ENCODE peak calls at places on chromosomes 7 and 10, in seven cellular contexts. One of them, this sample, is unnamed.

GRCh38 chr10:97362310-97363033 is 27.9 kb upstream of the FRAT2 start:
- DNase-seq in PC-3: no peak
- DNase-seq in astrocyte of the cerebellum: no peak
- DNase-seq in upper lobe of left lung: peak; percentile 49
- DNase-seq in A549: no peak
- DNase-seq in AG10803: no peak
- DNase-seq in pancreas: no peak
- DNase-seq in this sample: no peak

GRCh38 chr10:44965651-44966097 is 6.1 kb downstream of the RASSF4 start:
- DNase-seq in PC-3: no peak
- DNase-seq in astrocyte of the cerebellum: no peak
- DNase-seq in upper lobe of left lung: peak; percentile 19
- DNase-seq in A549: no peak
- DNase-seq in AG10803: no peak
- DNase-seq in pancreas: peak; percentile 24
- DNase-seq in this sample: no peak

GRCh38 chr7:13262929-13263530 is 575.6 kb downstream of the ARL4A start:
- DNase-seq in PC-3: peak; percentile 74
- DNase-seq in astrocyte of the cerebellum: peak; percentile 27
- DNase-seq in upper lobe of left lung: no peak
- DNase-seq in A549: peak; percentile 13
- DNase-seq in AG10803: peak; percentile 43
- DNase-seq in pancreas: no peak
- DNase-seq in this sample: peak; percentile 74

GRCh38 chr10:63236113-63236935 is 103.2 kb downstream of the NRBF2 start:
- DNase-seq in PC-3: peak; percentile 100
- DNase-seq in astrocyte of the cerebellum: peak; percentile 84
- DNase-seq in upper lobe of left lung: no peak
- DNase-seq in A549: peak; percentile 65
- DNase-seq in AG10803: peak; percentile 88
- DNase-seq in pancreas: no peak
- DNase-seq in this sample: peak; percentile 93

GRCh38 chr10:102629661-102630614 is 14.3 kb upstream of the TRIM8 start:
- DNase-seq in PC-3: peak; percentile 85
- DNase-seq in astrocyte of the cerebellum: peak; percentile 66
- DNase-seq in upper lobe of left lung: no peak
- DNase-seq in A549: no peak
- DNase-seq in AG10803: peak; percentile 91
- DNase-seq in pancreas: no peak
- DNase-seq in this sample: peak; percentile 93

GRCh38 chr10:69801434-69802315 is at the start of gene COL13A1:
- DNase-seq in PC-3: peak; percentile 99
- DNase-seq in astrocyte of the cerebellum: no peak
- DNase-seq in upper lobe of left lung: peak; percentile 25
- DNase-seq in A549: peak; percentile 58
- DNase-seq in AG10803: peak; percentile 63
- DNase-seq in pancreas: no peak
- DNase-seq in this sample: peak; percentile 55

GRCh38 chr10:67173787-67174186 is 248.0 kb downstream of the LRRTM3 start:
- DNase-seq in PC-3: no peak
- DNase-seq in astrocyte of the cerebellum: no peak
- DNase-seq in upper lobe of left lung: no peak
- DNase-seq in A549: no peak
- DNase-seq in AG10803: no peak
- DNase-seq in pancreas: no peak
- DNase-seq in this sample: no peak

GRCh38 chr7:151436446-151437162 is 3.3 kb downstream of the CRYGN start:
- DNase-seq in PC-3: no peak
- DNase-seq in astrocyte of the cerebellum: no peak
- DNase-seq in upper lobe of left lung: no peak
- DNase-seq in A549: no peak
- DNase-seq in AG10803: no peak
- DNase-seq in pancreas: no peak
- DNase-seq in this sample: no peak

GRCh38 chr7:45663167-45663921 is 89.2 kb downstream of the ADCY1 start:
- DNase-seq in PC-3: peak; percentile 32
- DNase-seq in astrocyte of the cerebellum: no peak
- DNase-seq in upper lobe of left lung: no peak
- DNase-seq in A549: no peak
- DNase-seq in AG10803: peak; percentile 5
- DNase-seq in pancreas: peak; percentile 23
- DNase-seq in this sample: peak; percentile 24

GRCh38 chr10:72079356-72079755 is 9.0 kb downstream of the SPOCK2 start:
- DNase-seq in PC-3: no peak
- DNase-seq in astrocyte of the cerebellum: no peak
- DNase-seq in upper lobe of left lung: no peak
- DNase-seq in A549: no peak
- DNase-seq in AG10803: no peak
- DNase-seq in pancreas: no peak
- DNase-seq in this sample: no peak

GRCh38 chr7:390761-391410 is 100.9 kb downstream of the FOXL3 start:
- DNase-seq in PC-3: no peak
- DNase-seq in astrocyte of the cerebellum: no peak
- DNase-seq in upper lobe of left lung: no peak
- DNase-seq in A549: no peak
- DNase-seq in AG10803: no peak
- DNase-seq in pancreas: peak; percentile 10
- DNase-seq in this sample: no peak

GRCh38 chr10:110471566-110472139 is 26.1 kb upstream of the DUSP5 start:
- DNase-seq in PC-3: no peak
- DNase-seq in astrocyte of the cerebellum: no peak
- DNase-seq in upper lobe of left lung: no peak
- DNase-seq in A549: no peak
- DNase-seq in AG10803: peak; percentile 65
- DNase-seq in pancreas: no peak
- DNase-seq in this sample: peak; percentile 86

GRCh38 chr7:120862987-120863386 is 5.0 kb upstream of the TSPAN12 start:
- DNase-seq in PC-3: no peak
- DNase-seq in astrocyte of the cerebellum: no peak
- DNase-seq in upper lobe of left lung: no peak
- DNase-seq in A549: no peak
- DNase-seq in AG10803: no peak
- DNase-seq in pancreas: no peak
- DNase-seq in this sample: peak; percentile 16

GRCh38 chr7:79293655-79294142 is 159.8 kb downstream of the MAGI2 start:
- DNase-seq in PC-3: peak; percentile 96
- DNase-seq in astrocyte of the cerebellum: no peak
- DNase-seq in upper lobe of left lung: peak; percentile 76
- DNase-seq in A549: peak; percentile 71
- DNase-seq in AG10803: no peak
- DNase-seq in pancreas: no peak
- DNase-seq in this sample: peak; percentile 67

GRCh38 chr10:37576154-37576553 is 281.3 kb downstream of the ZNF248 start:
- DNase-seq in PC-3: peak; percentile 79
- DNase-seq in astrocyte of the cerebellum: no peak
- DNase-seq in upper lobe of left lung: no peak
- DNase-seq in A549: no peak
- DNase-seq in AG10803: no peak
- DNase-seq in pancreas: no peak
- DNase-seq in this sample: no peak

GRCh38 chr10:34262965-34263364 is 552.1 kb downstream of the PARD3 start:
- DNase-seq in PC-3: peak; percentile 71
- DNase-seq in astrocyte of the cerebellum: no peak
- DNase-seq in upper lobe of left lung: no peak
- DNase-seq in A549: no peak
- DNase-seq in AG10803: peak; percentile 29
- DNase-seq in pancreas: no peak
- DNase-seq in this sample: peak; percentile 43
- TF ChIP-seq CTCF in PC-3: peak; percentile 96
- TF ChIP-seq CTCF in astrocyte of the cerebellum: peak; percentile 38
- TF ChIP-seq CTCF in upper lobe of left lung: no peak
- TF ChIP-seq CTCF in A549: peak; percentile 35
- TF ChIP-seq CTCF in AG10803: peak; percentile 32
- TF ChIP-seq CTCF in pancreas: no peak
- TF ChIP-seq CTCF in this sample: peak; percentile 35

DNA sequence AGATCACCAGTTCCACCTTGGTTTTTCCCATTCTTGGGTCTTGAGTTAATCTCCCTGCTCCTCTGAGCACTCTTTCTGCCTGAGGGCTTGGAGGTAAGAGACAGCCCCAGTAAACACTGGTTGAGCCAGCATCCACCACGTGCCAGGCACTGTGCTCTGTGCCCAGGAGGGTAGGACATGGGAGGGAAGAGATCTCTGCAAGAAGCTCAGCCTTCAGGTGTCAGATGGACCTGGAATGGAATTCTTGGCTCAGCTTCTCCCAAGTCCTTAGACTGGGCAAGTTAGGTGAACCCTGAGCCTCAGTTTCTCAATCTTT is 2.5 kb downstream of the ZYX start:
- DNase-seq in PC-3: no peak
- DNase-seq in astrocyte of the cerebellum: no peak
- DNase-seq in upper lobe of left lung: no peak
- DNase-seq in A549: no peak
- DNase-seq in AG10803: no peak
- DNase-seq in pancreas: peak; percentile 10
- DNase-seq in this sample: no peak
- H3K4me3 ChIP-seq in PC-3: peak overlapping the region; percentile 96
- H3K4me3 ChIP-seq in astrocyte of the cerebellum: peak overlapping the region; percentile 78
- H3K4me3 ChIP-seq in upper lobe of left lung: peak overlapping the region; percentile 97
- H3K4me3 ChIP-seq in A549: no peak overlapping the region
- H3K4me3 ChIP-seq in AG10803: peak overlapping the region; percentile 89
- H3K4me3 ChIP-seq in pancreas: no peak overlapping the region
- H3K4me3 ChIP-seq in this sample: peak overlapping the region; percentile 86

GRCh38 chr10:27719052-27719451 is 26.6 kb downstream of the MKX start:
- DNase-seq in PC-3: no peak
- DNase-seq in astrocyte of the cerebellum: no peak
- DNase-seq in upper lobe of left lung: no peak
- DNase-seq in A549: no peak
- DNase-seq in AG10803: peak; percentile 58
- DNase-seq in pancreas: no peak
- DNase-seq in this sample: no peak

GRCh38 chr10:27730041-27730440 is 15.6 kb downstream of the MKX start:
- DNase-seq in PC-3: no peak
- DNase-seq in astrocyte of the cerebellum: no peak
- DNase-seq in upper lobe of left lung: no peak
- DNase-seq in A549: no peak
- DNase-seq in AG10803: no peak
- DNase-seq in pancreas: no peak
- DNase-seq in this sample: no peak

GRCh38 chr10:27723436-27723835 is 22.2 kb downstream of the MKX start:
- DNase-seq in PC-3: no peak
- DNase-seq in astrocyte of the cerebellum: no peak
- DNase-seq in upper lobe of left lung: no peak
- DNase-seq in A549: no peak
- DNase-seq in AG10803: peak; percentile 100
- DNase-seq in pancreas: no peak
- DNase-seq in this sample: no peak

GRCh38 chr10:27720529-27720928 is 25.1 kb downstream of the MKX start:
- DNase-seq in PC-3: peak; percentile 52
- DNase-seq in astrocyte of the cerebellum: no peak
- DNase-seq in upper lobe of left lung: no peak
- DNase-seq in A549: no peak
- DNase-seq in AG10803: peak; percentile 51
- DNase-seq in pancreas: no peak
- DNase-seq in this sample: no peak

DNA sequence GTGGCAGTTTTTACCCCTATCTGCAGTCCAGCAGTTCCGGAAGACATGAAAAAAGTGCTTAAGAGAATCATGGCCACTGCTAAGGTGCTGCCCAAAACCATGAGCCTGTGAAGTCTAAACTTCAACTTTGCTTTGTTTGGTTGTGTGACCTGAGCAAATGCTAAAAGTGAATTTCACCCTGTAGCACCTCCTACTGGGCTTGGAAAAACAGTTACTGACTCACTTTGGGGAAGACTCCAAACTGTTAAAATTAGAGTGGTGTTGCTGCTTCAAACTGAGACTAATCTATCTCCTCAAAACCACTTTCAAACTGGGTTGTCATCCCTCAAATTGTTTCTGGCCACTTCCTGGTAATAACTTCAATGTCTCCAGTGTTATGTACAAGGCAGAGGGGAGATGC is 21.3 kb downstream of the MKX start:
- DNase-seq in PC-3: peak; percentile 17
- DNase-seq in astrocyte of the cerebellum: no peak
- DNase-seq in upper lobe of left lung: no peak
- DNase-seq in A549: no peak
- DNase-seq in AG10803: peak; percentile 60
- DNase-seq in pancreas: no peak
- DNase-seq in this sample: no peak
- TF ChIP-seq CTCF in PC-3: peak; percentile 62
- TF ChIP-seq CTCF in astrocyte of the cerebellum: peak; percentile 12
- TF ChIP-seq CTCF in upper lobe of left lung: no peak
- TF ChIP-seq CTCF in A549: peak; percentile 5
- TF ChIP-seq CTCF in AG10803: peak; percentile 50
- TF ChIP-seq CTCF in pancreas: no peak
- TF ChIP-seq CTCF in this sample: peak; percentile 32

GRCh38 chr7:92882760-92883159 is 46.4 kb upstream of the CDK6 start:
- DNase-seq in PC-3: no peak
- DNase-seq in astrocyte of the cerebellum: no peak
- DNase-seq in upper lobe of left lung: no peak
- DNase-seq in A549: no peak
- DNase-seq in AG10803: no peak
- DNase-seq in pancreas: no peak
- DNase-seq in this sample: no peak
- H3K4me3 ChIP-seq in PC-3: no peak overlapping the region
- H3K4me3 ChIP-seq in astrocyte of the cerebellum: no peak overlapping the region
- H3K4me3 ChIP-seq in upper lobe of left lung: no peak overlapping the region
- H3K4me3 ChIP-seq in A549: no peak overlapping the region
- H3K4me3 ChIP-seq in AG10803: no peak overlapping the region
- H3K4me3 ChIP-seq in pancreas: no peak overlapping the region
- H3K4me3 ChIP-seq in this sample: no peak overlapping the region

GRCh38 chr7:128270799-128271411 is 29.8 kb downstream of the LEP start:
- DNase-seq in PC-3: no peak
- DNase-seq in astrocyte of the cerebellum: no peak
- DNase-seq in upper lobe of left lung: no peak
- DNase-seq in A549: no peak
- DNase-seq in AG10803: no peak
- DNase-seq in pancreas: no peak
- DNase-seq in this sample: no peak
- TF ChIP-seq CTCF in PC-3: no peak
- TF ChIP-seq CTCF in astrocyte of the cerebellum: peak; percentile 29
- TF ChIP-seq CTCF in upper lobe of left lung: no peak
- TF ChIP-seq CTCF in A549: no peak
- TF ChIP-seq CTCF in AG10803: peak; percentile 22
- TF ChIP-seq CTCF in pancreas: no peak
- TF ChIP-seq CTCF in this sample: peak; percentile 44

GRCh38 chr7:155962968-155963300 is 150.7 kb upstream of the SHH start:
- DNase-seq in PC-3: no peak
- DNase-seq in astrocyte of the cerebellum: no peak
- DNase-seq in upper lobe of left lung: no peak
- DNase-seq in A549: no peak
- DNase-seq in AG10803: no peak
- DNase-seq in pancreas: no peak
- DNase-seq in this sample: no peak
- H3K4me3 ChIP-seq in PC-3: no peak overlapping the region
- H3K4me3 ChIP-seq in astrocyte of the cerebellum: no peak overlapping the region
- H3K4me3 ChIP-seq in upper lobe of left lung: no peak overlapping the region
- H3K4me3 ChIP-seq in A549: no peak overlapping the region
- H3K4me3 ChIP-seq in AG10803: no peak overlapping the region
- H3K4me3 ChIP-seq in pancreas: no peak overlapping the region
- H3K4me3 ChIP-seq in this sample: no peak overlapping the region